ENCODE peak calls at places on chromosomes 5 and 9, in five cellular contexts. One of them, this sample, is unnamed.

GRCh38 chr9:123669355-123669754 is 260.6 kb downstream of the DENND1A start:
- DNase-seq in Right ventricle myocardium superior: no peak
- DNase-seq in AG09319: no peak
- DNase-seq in stimulated activated CD8-positive, alpha-beta memory T cell treated with anti-CD3 and anti-CD28 coated beads, Interleukin-4, amount 100 ng/mL, for 24 hours: no peak
- DNase-seq in posterior cingulate gyrus: no peak
- DNase-seq in this sample: peak

GRCh38 chr5:68529581-68529980 is 314.0 kb downstream of the PIK3R1 start:
- DNase-seq in posterior cingulate gyrus: no peak
- DNase-seq in stimulated activated CD8-positive, alpha-beta memory T cell treated with anti-CD3 and anti-CD28 coated beads, Interleukin-4, amount 100 ng/mL, for 24 hours: no peak
- DNase-seq in AG09319: no peak
- DNase-seq in Right ventricle myocardium superior: no peak
- DNase-seq in this sample: peak

GRCh38 chr9:88258587-88258986 is 120.3 kb upstream of the SPATA31C2 start:
- DNase-seq in AG09319: no peak
- DNase-seq in Right ventricle myocardium superior: peak
- DNase-seq in posterior cingulate gyrus: no peak
- DNase-seq in stimulated activated CD8-positive, alpha-beta memory T cell treated with anti-CD3 and anti-CD28 coated beads, Interleukin-4, amount 100 ng/mL, for 24 hours: no peak
- DNase-seq in this sample: no peak

GRCh38 chr5:61023131-61023530 is 78.1 kb downstream of the NDUFAF2 start:
- DNase-seq in Right ventricle myocardium superior: no peak
- DNase-seq in AG09319: no peak
- DNase-seq in stimulated activated CD8-positive, alpha-beta memory T cell treated with anti-CD3 and anti-CD28 coated beads, Interleukin-4, amount 100 ng/mL, for 24 hours: no peak
- DNase-seq in posterior cingulate gyrus: no peak
- DNase-seq in this sample: peak

GRCh38 chr5:44807269-44807668 is 1.5 kb upstream of the MRPS30 start:
- DNase-seq in AG09319: no peak
- DNase-seq in posterior cingulate gyrus: no peak
- DNase-seq in Right ventricle myocardium superior: no peak
- DNase-seq in stimulated activated CD8-positive, alpha-beta memory T cell treated with anti-CD3 and anti-CD28 coated beads, Interleukin-4, amount 100 ng/mL, for 24 hours: no peak
- DNase-seq in this sample: peak

GRCh38 chr5:80059354-80059980 is 24.3 kb downstream of the THBS4 start:
- DNase-seq in Right ventricle myocardium superior: no peak
- DNase-seq in posterior cingulate gyrus: no peak
- DNase-seq in stimulated activated CD8-positive, alpha-beta memory T cell treated with anti-CD3 and anti-CD28 coated beads, Interleukin-4, amount 100 ng/mL, for 24 hours: no peak
- DNase-seq in AG09319: no peak
- DNase-seq in this sample: no peak

GRCh38 chr5:177433658-177434217 is 7.3 kb downstream of the GRK6 start:
- DNase-seq in posterior cingulate gyrus: no peak
- DNase-seq in Right ventricle myocardium superior: no peak
- DNase-seq in stimulated activated CD8-positive, alpha-beta memory T cell treated with anti-CD3 and anti-CD28 coated beads, Interleukin-4, amount 100 ng/mL, for 24 hours: no peak
- DNase-seq in AG09319: no peak
- DNase-seq in this sample: no peak

GRCh38 chr5:112310746-112311145 is 108.3 kb downstream of the EPB41L4A start:
- DNase-seq in AG09319: no peak
- DNase-seq in Right ventricle myocardium superior: no peak
- DNase-seq in stimulated activated CD8-positive, alpha-beta memory T cell treated with anti-CD3 and anti-CD28 coated beads, Interleukin-4, amount 100 ng/mL, for 24 hours: no peak
- DNase-seq in posterior cingulate gyrus: no peak
- DNase-seq in this sample: no peak

GRCh38 chr9:135619599-135619886 is 19.8 kb downstream of the GLT6D1 start:
- DNase-seq in posterior cingulate gyrus: no peak
- DNase-seq in AG09319: no peak
- DNase-seq in Right ventricle myocardium superior: no peak
- DNase-seq in stimulated activated CD8-positive, alpha-beta memory T cell treated with anti-CD3 and anti-CD28 coated beads, Interleukin-4, amount 100 ng/mL, for 24 hours: no peak
- DNase-seq in this sample: no peak

GRCh38 chr9:92097997-92098482 is 17.2 kb downstream of the SPTLC1 start:
- DNase-seq in Right ventricle myocardium superior: peak
- DNase-seq in AG09319: no peak
- DNase-seq in stimulated activated CD8-positive, alpha-beta memory T cell treated with anti-CD3 and anti-CD28 coated beads, Interleukin-4, amount 100 ng/mL, for 24 hours: peak
- DNase-seq in posterior cingulate gyrus: peak
- DNase-seq in this sample: no peak

GRCh38 chr5:57494104-57495098 is 11.8 kb upstream of the ACTBL2 start:
- DNase-seq in AG09319: peak
- DNase-seq in posterior cingulate gyrus: no peak
- DNase-seq in stimulated activated CD8-positive, alpha-beta memory T cell treated with anti-CD3 and anti-CD28 coated beads, Interleukin-4, amount 100 ng/mL, for 24 hours: peak
- DNase-seq in Right ventricle myocardium superior: peak
- DNase-seq in this sample: peak

GRCh38 chr5:27472000-27472763 is 433.8 kb upstream of the CDH9 start:
- DNase-seq in AG09319: no peak
- DNase-seq in stimulated activated CD8-positive, alpha-beta memory T cell treated with anti-CD3 and anti-CD28 coated beads, Interleukin-4, amount 100 ng/mL, for 24 hours: no peak
- DNase-seq in Right ventricle myocardium superior: no peak
- DNase-seq in posterior cingulate gyrus: no peak
- DNase-seq in this sample: peak

GRCh38 chr9:2816476-2817141 is 27.3 kb downstream of the PUM3 start:
- DNase-seq in posterior cingulate gyrus: no peak
- DNase-seq in Right ventricle myocardium superior: no peak
- DNase-seq in AG09319: peak
- DNase-seq in stimulated activated CD8-positive, alpha-beta memory T cell treated with anti-CD3 and anti-CD28 coated beads, Interleukin-4, amount 100 ng/mL, for 24 hours: no peak
- DNase-seq in this sample: peak